ENCODE peak calls at places on chromosomes 1 and 21, in five cellular contexts. F, U, K, H and I are unnamed samples.
A peak's percentile ranks its signal among the peaks of the same experiment; 100 is the strongest.

GRCh38 chr1:245079021-245079609 is 75.7 kb upstream of the KIF26B start:
- DNase-seq in K (peak; percentile 40), F (no peak), U (no peak), H (peak; percentile 69), I (no peak)

GRCh38 chr1:206734499-206735142 is 36.0 kb upstream of the IL19 start:
- DNase-seq in F (no peak), K (no peak), U (no peak), H (peak; percentile 68), I (no peak)

GRCh38 chr21:14741237-14741636 is 195.1 kb upstream of the SAMSN1 start:
- DNase-seq in K (no peak), H (no peak), F (no peak), U (no peak), I (no peak)

GRCh38 chr1:30903343-30904034 is 5.1 kb downstream of the SDC3 start:
- DNase-seq in K (no peak), F (no peak), H (no peak), U (peak; percentile 71), I (no peak)

GRCh38 chr1:2644171-2644570 is 11.4 kb upstream of the MMEL1 start:
- DNase-seq in H (no peak), F (no peak), U (peak; percentile 79), K (no peak), I (no peak)

GRCh38 chr1:43053040-43053439 is 94.4 kb upstream of the SLC2A1 start:
- DNase-seq in U (no peak), K (no peak), H (no peak), F (no peak), I (no peak)

GRCh38 chr1:26218906-26219494 is 15.0 kb upstream of the CEP85 start:
- DNase-seq in H (no peak), K (no peak), U (peak; percentile 49), F (no peak), I (no peak)

GRCh38 chr1:117106478-117106877 is 15.1 kb downstream of the TRIM45 start:
- DNase-seq in F (no peak), K (no peak), U (no peak), H (peak; percentile 34), I (no peak)

GRCh38 chr1:201198598-201198997 is 8.0 kb downstream of the IGFN1 start:
- DNase-seq in H (no peak), K (no peak), F (no peak), U (no peak), I (no peak)

GRCh38 chr1:229059671-229060079 is 211.2 kb upstream of the RAB4A start:
- DNase-seq in K (peak; percentile 30), F (no peak), U (peak; percentile 87), H (no peak), I (no peak)

GRCh38 chr21:14479387-14479786 is 66.7 kb downstream of the SAMSN1 start:
- DNase-seq in H (no peak), K (no peak), U (no peak), F (no peak), I (no peak)

GRCh38 chr1:219660666-219661463 is 48.0 kb upstream of the ZC3H11B start:
- DNase-seq in U (peak; percentile 96), K (peak; percentile 91), F (peak; percentile 72), H (peak; percentile 72), I (no peak)

GRCh38 chr1:64923294-64923718 is 43.0 kb downstream of the JAK1 start:
- DNase-seq in F (no peak), K (no peak), U (no peak), H (no peak), I (no peak)

GRCh38 chr1:156101880-156102279 is 12.6 kb upstream of the LMNA start:
- DNase-seq in U (no peak), H (no peak), F (no peak), K (no peak), I (no peak)

GRCh38 chr1:15963968-15964648 is 11.8 kb downstream of the ZBTB17 start:
- DNase-seq in U (no peak), K (no peak), H (no peak), F (no peak), I (no peak)

GRCh38 chr21:35648512-35648911 is 411.8 kb downstream of the SETD4 start:
- DNase-seq in F (no peak), U (no peak), H (no peak), K (no peak), I (no peak)

GRCh38 chr21:35920428-35920827 is 139.9 kb downstream of the SETD4 start:
- DNase-seq in K (no peak), H (no peak), F (no peak), U (no peak), I (no peak)

GRCh38 chr21:34364921-34365320 is 1.1 kb downstream of the KCNE2 start:
- DNase-seq in H (no peak), F (no peak), K (no peak), U (no peak), I (no peak)

GRCh38 chr21:46069719-46070279 is 28.1 kb upstream of the COL6A2 start:
- DNase-seq in H (no peak), F (no peak), K (no peak), U (peak; percentile 61), I (no peak)

GRCh38 chr1:95309031-95309459 is 75.0 kb downstream of the RWDD3 start:
- DNase-seq in U (no peak), H (peak; percentile 62), F (no peak), K (peak; percentile 13), I (no peak)

GRCh38 chr1:7130127-7130526 is 344.9 kb downstream of the CAMTA1 start:
- DNase-seq in K (no peak), F (no peak), U (no peak), H (no peak), I (no peak)

GRCh38 chr1:16938351-16939321 is 16.9 kb downstream of the CROCC start:
- DNase-seq in F (no peak), K (no peak), H (no peak), U (no peak), I (no peak)

GRCh38 chr1:54153548-54154439 is 994 bp upstream of the CDCP2 start:
- DNase-seq in U (peak; percentile 90), F (no peak), K (peak; percentile 33), H (peak; percentile 29), I (no peak)

GRCh38 chr1:30130106-30130505 is 593.3 kb downstream of the MATN1 start:
- DNase-seq in F (no peak), H (no peak), U (no peak), K (no peak), I (no peak)

GRCh38 chr21:38985423-38986378 is 180.0 kb downstream of the ETS2 start:
- DNase-seq in H (peak; percentile 26), F (no peak), K (peak; percentile 97), U (peak; percentile 91), I (no peak)

GRCh38 chr1:201737350-201738060 is 91.5 kb upstream of the IPO9 start:
- DNase-seq in H (no peak), K (no peak), U (no peak), F (peak; percentile 16), I (no peak)

GRCh38 chr1:153794671-153795324 is 19.6 kb downstream of the SLC27A3 start:
- DNase-seq in H (no peak), U (peak; percentile 67), F (no peak), K (no peak), I (no peak)